ENCODE peak calls at places on chromosomes 12 and 14, in four cellular contexts. F, T, X and Y are unnamed samples.
A peak's percentile ranks its signal among the peaks of the same experiment; 100 is the strongest.

GRCh38 chr12:108193922-108194321 is 64.8 kb downstream of the WSCD2 start:
- DNase-seq in X (no peak), T (no peak), F (no peak), Y (no peak)

GRCh38 chr14:68306934-68307758 is 485.7 kb downstream of the ZFP36L1 start:
- DNase-seq in F (no peak), T (no peak), X (peak; percentile 84), Y (peak; percentile 69)

GRCh38 chr14:98198385-98198784 is 1073.6 kb downstream of the BCL11B start:
- DNase-seq in X (no peak), F (peak; percentile 42), T (peak; percentile 68), Y (no peak)

GRCh38 chr14:75150150-75150549 is 23.3 kb upstream of the NEK9 start:
- DNase-seq in F (no peak), T (no peak), X (no peak), Y (no peak)

GRCh38 chr12:94872671-94873367 is 130.7 kb downstream of the NDUFA12 start:
- DNase-seq in F (no peak), X (no peak), T (no peak), Y (no peak)

GRCh38 chr12:103728323-103728722 is 112.7 kb downstream of the NT5DC3 start:
- DNase-seq in T (no peak), F (no peak), X (no peak), Y (no peak)

GRCh38 chr12:111089616-111090015 is 169.2 kb upstream of the MYL2 start:
- DNase-seq in X (no peak), F (no peak), T (no peak), Y (no peak)

GRCh38 chr12:105539735-105540134 is 209.2 kb downstream of the C12orf75 start:
- DNase-seq in F (no peak), T (no peak), X (no peak), Y (no peak)

GRCh38 chr14:78902010-78902623 is 731.9 kb downstream of the NRXN3 start:
- DNase-seq in F (no peak), X (no peak), T (no peak), Y (peak; percentile 3)

GRCh38 chr12:91637789-91638624 is 455.4 kb upstream of the DCN start:
- DNase-seq in X (no peak), T (no peak), F (no peak), Y (no peak)

GRCh38 chr14:93832076-93832475 is 43.8 kb upstream of the PRIMA1 start:
- DNase-seq in T (no peak), F (no peak), X (no peak), Y (no peak)

GRCh38 chr12:94147991-94148840 is at the start of gene PLXNC1:
- DNase-seq in X (no peak), T (peak; percentile 81), F (peak; percentile 61), Y (peak; percentile 73)

GRCh38 chr12:47755655-47756562 is 2.8 kb downstream of the RAPGEF3 start:
- DNase-seq in F (no peak), T (no peak), X (no peak), Y (no peak)

GRCh38 chr14:96702831-96703230 is 94.4 kb upstream of the VRK1 start:
- DNase-seq in T (no peak), X (no peak), F (no peak), Y (no peak)

GRCh38 chr14:67738740-67739504 is 37.2 kb downstream of the RDH12 start:
- DNase-seq in F (no peak), X (no peak), T (peak; percentile 46), Y (peak; percentile 72)

GRCh38 chr12:29427964-29428363 is 47.0 kb upstream of the ERGIC2 start:
- DNase-seq in T (no peak), F (no peak), X (no peak), Y (no peak)

GRCh38 chr12:23585782-23586163 is 363.7 kb downstream of the SOX5 start:
- DNase-seq in X (no peak), T (no peak), F (no peak), Y (no peak)

GRCh38 chr12:53251477-53252348 is 16.4 kb upstream of the ESPL1 start:
- DNase-seq in F (peak; percentile 72), X (peak; percentile 13), T (peak; percentile 78), Y (peak; percentile 90)

GRCh38 chr12:68264175-68264863 is 10.9 kb upstream of the IL22 start:
- DNase-seq in X (no peak), T (no peak), F (no peak), Y (no peak)

GRCh38 chr12:122085006-122085405 is 6.5 kb downstream of the MLXIP start:
- DNase-seq in X (no peak), F (no peak), T (no peak), Y (no peak)

GRCh38 chr12:42893802-42894201 is 304.3 kb upstream of the PRICKLE1 start:
- DNase-seq in T (no peak), X (no peak), F (no peak), Y (no peak)

GRCh38 chr14:103625361-103626095 is 3.5 kb upstream of the KLC1 start:
- DNase-seq in X (no peak), T (peak; percentile 66), F (peak; percentile 62), Y (no peak)

GRCh38 chr12:80778005-80778541 is 61.4 kb downstream of the MYF5 start:
- DNase-seq in F (no peak), T (no peak), X (peak; percentile 48), Y (no peak)

GRCh38 chr14:104563742-104564615 is 15.6 kb upstream of the C14orf180 start:
- DNase-seq in X (no peak), F (peak; percentile 71), T (peak; percentile 63), Y (peak; percentile 78)

GRCh38 chr12:63779498-63780481 is at the start of gene RXYLT1:
- DNase-seq in T (peak; percentile 74), X (peak; percentile 47), F (peak; percentile 81), Y (peak; percentile 78)

GRCh38 chr14:21041676-21042433 is at the start of gene RNASE7:
- DNase-seq in T (no peak), X (no peak), F (no peak), Y (no peak)

GRCh38 chr12:70645494-70646317 is 8.5 kb upstream of the PTPRB start:
- DNase-seq in F (no peak), X (no peak), T (no peak), Y (peak; percentile 23)